ENCODE peak calls at places on chromosomes 7 and 10, in five cellular contexts. M is AG08395; J is GM20000; T is stimulated activated CD4-positive, alpha-beta T cell treated with anti-CD3 and anti-CD28 coated beads, TNF-alpha, amount 100 ng/mL, for 24 hours; W is hypothalamus. N is an unnamed sample.
A peak's percentile ranks its signal among the peaks of the same experiment; 100 is the strongest.

GRCh38 chr10:105807930-105808587 is 1167.0 kb downstream of the SORCS3 start:
- DNase-seq in M (no peak), J (no peak), T (no peak), W (no peak), N (no peak)

GRCh38 chr7:150803161-150803860 is 2.7 kb downstream of the TMEM176A start:
- DNase-seq in M (no peak), J (no peak), T (no peak), W (no peak), N (no peak)

GRCh38 chr7:10918093-10918590 is 55.5 kb upstream of the PHF14 start:
- DNase-seq in M (no peak), J (no peak), T (no peak), W (no peak), N (no peak)

GRCh38 chr7:76121044-76121443 is 73.1 kb downstream of the MDH2 start:
- DNase-seq in M (no peak), J (no peak), T (no peak), W (no peak), N (no peak)

GRCh38 chr10:62217683-62218082 is 51.0 kb downstream of the RTKN2 start:
- DNase-seq in M (no peak), J (no peak), T (no peak), W (no peak), N (no peak)

GRCh38 chr10:5983813-5984212 is 6.5 kb upstream of the IL15RA start:
- DNase-seq in M (no peak), J (no peak), T (no peak), W (no peak), N (no peak)

GRCh38 chr10:88804083-88804812 is 1.7 kb downstream of the LIPM start:
- DNase-seq in M (no peak), J (no peak), T (no peak), W (no peak), N (no peak)

GRCh38 chr10:78863121-78863520 is 205.6 kb upstream of the ZMIZ1 start:
- DNase-seq in M (no peak), J (no peak), T (no peak), W (no peak), N (no peak)

GRCh38 chr7:73351447-73352167 is 23.6 kb downstream of the FKBP6 start:
- DNase-seq in M (no peak), J (no peak), T (no peak), W (no peak), N (no peak)

GRCh38 chr10:17047908-17048307 is 81.7 kb downstream of the CUBN start:
- DNase-seq in M (no peak), J (no peak), T (no peak), W (no peak), N (no peak)

GRCh38 chr10:124010563-124011131 is 82.8 kb downstream of the CHST15 start:
- DNase-seq in M (no peak), J (no peak), T (no peak), W (no peak), N (no peak)

GRCh38 chr10:62687230-62687748 is 117.2 kb upstream of the ADO start:
- DNase-seq in M (peak; percentile 25), J (no peak), T (no peak), W (no peak), N (peak; percentile 18)